ENCODE peak calls at places on chromosomes 13 and 19, in five cellular contexts. G is NCI-H1092, M is fibroblast of mammary gland, D is stomach, W is C1 segment of cervical spinal cord. N is an unnamed sample.

GRCh38 chr13:110640591-110641029 is 25.3 kb downstream of the NAXD start:
- DNase-seq in D (peak), G (peak), W (no peak), M (peak), N (no peak)

GRCh38 chr13:99320693-99321481 is 13.7 kb upstream of the GPR183 start:
- DNase-seq in D (no peak), M (peak), G (no peak), W (no peak), N (no peak)

GRCh38 chr13:113432509-113433270 is 20.6 kb downstream of the ADPRHL1 start:
- DNase-seq in W (no peak), D (no peak), M (no peak), G (no peak), N (no peak)

GRCh38 chr13:72384879-72385278 is 342.6 kb downstream of the MZT1 start:
- DNase-seq in M (peak), G (no peak), W (no peak), D (no peak), N (no peak)

GRCh38 chr13:45384474-45385174 is 33.5 kb downstream of the SLC25A30 start:
- DNase-seq in D (no peak), W (no peak), G (no peak), M (no peak), N (no peak)

GRCh38 chr19:12881172-12881808 is at the start of gene DNASE2:
- DNase-seq in M (peak), G (peak), W (peak), D (peak), N (peak)

GRCh38 chr13:46685006-46685730 is 111.8 kb downstream of the ESD start:
- DNase-seq in W (no peak), M (no peak), D (no peak), G (no peak), N (no peak)

GRCh38 chr19:15144046-15144646 is 36.9 kb downstream of the SYDE1 start:
- DNase-seq in W (no peak), D (no peak), M (peak), G (no peak), N (no peak)

GRCh38 chr13:107999751-108000150 is 215.6 kb downstream of the LIG4 start:
- DNase-seq in G (no peak), W (no peak), M (no peak), D (no peak), N (no peak)

GRCh38 chr19:3146677-3147100 is 10.9 kb downstream of the GNA15 start:
- DNase-seq in M (no peak), D (no peak), G (no peak), W (no peak), N (no peak)

GRCh38 chr19:35555301-35556005 is 8.0 kb downstream of the ATP4A start:
- DNase-seq in W (no peak), G (no peak), M (peak), D (no peak), N (no peak)

GRCh38 chr19:36030264-36031148 is 2.2 kb downstream of the CLIP3 start:
- DNase-seq in M (peak), G (no peak), D (no peak), W (no peak), N (no peak)

GRCh38 chr13:50677687-50678463 is 165.6 kb downstream of the DLEU7 start:
- DNase-seq in W (peak), G (no peak), D (no peak), M (peak), N (no peak)

GRCh38 chr19:54262066-54262465 is 5.0 kb upstream of the LILRB5 start:
- DNase-seq in D (peak), W (no peak), M (no peak), G (no peak), N (no peak)

GRCh38 chr13:114105351-114106225 is 26.8 kb downstream of the RASA3 start:
- DNase-seq in M (no peak), W (no peak), G (no peak), D (no peak), N (no peak)

GRCh38 chr13:65926750-65927171 is 1303.4 kb downstream of the PCDH9 start:
- DNase-seq in D (peak), W (peak), G (peak), M (no peak), N (peak)

GRCh38 chr13:94988654-94989053 is 276.3 kb upstream of the SOX21 start:
- DNase-seq in D (no peak), W (no peak), M (no peak), G (no peak), N (no peak)

GRCh38 chr19:30856786-30857185 is 484.6 kb downstream of the ZNF536 start:
- DNase-seq in W (no peak), G (no peak), M (no peak), D (no peak), N (no peak)

GRCh38 chr19:18297308-18297707 is 15.9 kb upstream of the JUND start:
- DNase-seq in W (no peak), G (no peak), M (no peak), D (no peak), N (no peak)

GRCh38 chr19:10219678-10220077 is 11.5 kb downstream of the S1PR2 start:
- DNase-seq in G (no peak), D (no peak), M (peak), W (no peak), N (no peak)

GRCh38 chr13:101341464-101341863 is 74.8 kb downstream of the NALCN start:
- DNase-seq in M (peak), D (no peak), W (no peak), G (no peak), N (no peak)

GRCh38 chr19:16850133-16850532 is 20.9 kb downstream of the SIN3B start:
- DNase-seq in D (no peak), W (no peak), G (no peak), M (peak), N (no peak)

GRCh38 chr13:93338906-93339305 is 112.3 kb downstream of the GPC6 start:
- DNase-seq in D (no peak), M (peak), W (no peak), G (no peak), N (no peak)

GRCh38 chr19:36973021-36973843 is 57.1 kb downstream of the ZNF568 start:
- DNase-seq in G (peak), M (peak), W (peak), D (peak), N (peak)

GRCh38 chr19:54302252-54302651 is 10.7 kb downstream of the LILRA5 start:
- DNase-seq in W (no peak), G (no peak), M (no peak), D (no peak), N (no peak)

GRCh38 chr13:44620057-44620456 is 43.9 kb upstream of the TSC22D1 start:
- DNase-seq in M (peak), D (no peak), G (no peak), W (no peak), N (no peak)

GRCh38 chr13:37476874-37477273 is 121.7 kb downstream of the POSTN start:
- DNase-seq in W (no peak), D (no peak), M (peak), G (no peak), N (no peak)

GRCh38 chr13:31930901-31931522 is 100.6 kb upstream of the FRY start:
- DNase-seq in W (no peak), M (no peak), G (no peak), D (no peak), N (no peak)

GRCh38 chr13:110507678-110508381 is 53.7 kb downstream of the RAB20 start:
- DNase-seq in G (no peak), D (peak), W (no peak), M (no peak), N (peak)

N was measured in thyroid gland.